ENCODE peak calls at places on chromosomes 2 and 18, in four cellular contexts. X is hippocampal formation, V is DMS153, I is skeletal muscle cell. B is an unnamed sample.

GRCh38 chr18:23229472-23229871 is 94.2 kb downstream of the CABLES1 start:
- DNase-seq in V (no peak), X (no peak), I (no peak), B (no peak)

GRCh38 chr2:145228506-145228905 is 708.6 kb upstream of the ZEB2 start:
- DNase-seq in X (no peak), V (no peak), I (peak; percentile 12), B (no peak)

GRCh38 chr2:178449700-178450573 is 1.0 kb downstream of the PRKRA start:
- DNase-seq in V (no peak), I (no peak), X (peak; percentile 10), B (no peak)

GRCh38 chr2:196170681-196171247 is 614 bp downstream of the STK17B start:
- DNase-seq in I (no peak), V (no peak), X (no peak), B (no peak)

GRCh38 chr2:182240862-182241371 is 185.9 kb downstream of the PDE1A start:
- DNase-seq in V (peak; percentile 61), I (no peak), X (no peak), B (no peak)

GRCh38 chr2:224938670-224939309 is 103.5 kb downstream of the DOCK10 start:
- DNase-seq in X (no peak), I (peak; percentile 65), V (no peak), B (peak; percentile 40)

GRCh38 chr2:234974501-234975385 is 22.9 kb downstream of the SH3BP4 start:
- DNase-seq in X (no peak), I (peak; percentile 49), V (no peak), B (peak; percentile 73)

GRCh38 chr18:55073116-55073515 is 113.9 kb upstream of the CCDC68 start:
- DNase-seq in I (no peak), V (no peak), X (no peak), B (no peak)

GRCh38 chr2:219205165-219205538 is 1.4 kb upstream of the ZFAND2B start:
- DNase-seq in I (no peak), X (no peak), V (no peak), B (no peak)

GRCh38 chr2:161308178-161308955 is at the start of gene PSMD14:
- DNase-seq in V (peak; percentile 91), X (peak; percentile 87), I (peak; percentile 76), B (peak; percentile 81)

GRCh38 chr2:5077479-5078089 is 614.6 kb upstream of the SOX11 start:
- DNase-seq in X (no peak), V (no peak), I (no peak), B (no peak)

GRCh38 chr2:220572385-220572784 is 945.0 kb downstream of the SLC4A3 start:
- DNase-seq in X (no peak), I (no peak), V (no peak), B (no peak)

GRCh38 chr2:176092270-176093144 is at the start of gene HOXD13:
- DNase-seq in X (no peak), V (peak; percentile 76), I (no peak), B (no peak)

GRCh38 chr2:229501051-229501794 is 213.1 kb downstream of the DNER start:
- DNase-seq in V (no peak), I (no peak), X (no peak), B (no peak)

GRCh38 chr2:97936199-97936598 is 59.5 kb downstream of the TMEM131 start:
- DNase-seq in X (no peak), I (no peak), V (peak; percentile 57), B (no peak)

GRCh38 chr18:12741351-12741750 is 38.5 kb downstream of the PSMG2 start:
- DNase-seq in I (peak; percentile 79), V (peak; percentile 65), X (no peak), B (no peak)

GRCh38 chr18:51848702-51849101 is 491.3 kb upstream of the DCC start:
- DNase-seq in I (no peak), X (no peak), V (no peak), B (no peak)